ENCODE peak calls at places on chromosomes 2 and 18, in four cellular contexts. X, Q, L and A are unnamed samples.

GRCh38 chr2:150042844-150043503 is 444.5 kb downstream of the RND3 start:
- DNase-seq in L (no peak), Q (no peak), X (no peak), A (no peak)

GRCh38 chr2:177165103-177165583 is 47.5 kb upstream of the HNRNPA3 start:
- DNase-seq in Q (peak), L (peak), X (peak), A (peak)

GRCh38 chr2:128498589-128498988 is 179.9 kb upstream of the HS6ST1 start:
- DNase-seq in X (no peak), Q (no peak), L (no peak), A (no peak)

GRCh38 chr2:177429688-177430325 is 37.2 kb downstream of the AGPS start:
- DNase-seq in Q (peak), X (peak), L (no peak), A (peak)

GRCh38 chr2:234146087-234146826 is 95.8 kb downstream of the SPP2 start:
- DNase-seq in X (peak), L (no peak), Q (peak), A (peak)

GRCh38 chr2:43402452-43402937 is 176.1 kb upstream of the ZFP36L2 start:
- DNase-seq in X (no peak), L (no peak), Q (peak), A (no peak)

GRCh38 chr2:54709341-54709809 is 14.1 kb upstream of the EML6 start:
- DNase-seq in X (no peak), Q (no peak), L (no peak), A (peak)

GRCh38 chr2:70935468-70936164 is at the start of gene ATP6V1B1:
- DNase-seq in L (no peak), Q (peak), X (no peak), A (no peak)

GRCh38 chr2:113676651-113677050 is 49.6 kb downstream of the RABL2A start:
- DNase-seq in X (no peak), Q (no peak), L (no peak), A (no peak)

GRCh38 chr2:241217320-241218031 is 29.0 kb downstream of the ANO7 start:
- DNase-seq in L (peak), Q (peak), X (peak), A (peak)

GRCh38 chr2:155872396-155872795 is 460.1 kb downstream of the NR4A2 start:
- DNase-seq in X (no peak), Q (no peak), L (no peak), A (no peak)

GRCh38 chr18:48842259-48843061 is 108.3 kb downstream of the SMAD7 start:
- DNase-seq in L (no peak), Q (peak), X (no peak), A (peak)

GRCh38 chr2:219737270-219737691 is 109.9 kb downstream of the SLC4A3 start:
- DNase-seq in L (no peak), X (peak), Q (no peak), A (peak)

GRCh38 chr2:42296226-42296625 is 64.8 kb downstream of the COX7A2L start:
- DNase-seq in Q (no peak), X (no peak), L (no peak), A (no peak)

GRCh38 chr2:237101118-237101979 is 15.7 kb downstream of the COPS8 start:
- DNase-seq in L (no peak), X (no peak), Q (no peak), A (no peak)

GRCh38 chr2:193502363-193503035 is 1307.8 kb upstream of the TMEFF2 start:
- DNase-seq in Q (no peak), X (no peak), L (no peak), A (no peak)

GRCh38 chr2:213086566-213086965 is 64.8 kb downstream of the IKZF2 start:
- DNase-seq in L (no peak), X (no peak), Q (peak), A (peak)

GRCh38 chr2:152822669-152823068 is 104.2 kb downstream of the ARL6IP6 start:
- DNase-seq in L (no peak), X (no peak), Q (no peak), A (no peak)

GRCh38 chr2:235630723-235631122 is 136.9 kb downstream of the AGAP1 start:
- DNase-seq in Q (no peak), L (no peak), X (no peak), A (no peak)

GRCh38 chr2:3785220-3785889 is 82.0 kb downstream of the DCDC2C start:
- DNase-seq in L (no peak), Q (no peak), X (peak), A (peak)

GRCh38 chr2:15756011-15756550 is 164.4 kb downstream of the DDX1 start:
- DNase-seq in Q (no peak), L (no peak), X (no peak), A (no peak)

GRCh38 chr2:134155134-134155533 is 98.7 kb upstream of the MGAT5 start:
- DNase-seq in Q (no peak), L (no peak), X (no peak), A (no peak)

GRCh38 chr18:8857806-8858205 is 152.4 kb downstream of the MTCL1 start:
- DNase-seq in X (peak), Q (no peak), L (no peak), A (no peak)

GRCh38 chr2:242031481-242032019 is 162.0 kb downstream of the RTP5 start:
- DNase-seq in X (peak), Q (peak), L (no peak), A (peak)